ENCODE peak calls at places on chromosomes 13 and 19, in seven cellular contexts. T is SK-N-SH, B is PC-3, M is neural progenitor cell, W is GM23248, K is OCI-LY7, P is HCT116. Q is an unnamed sample.

GRCh38 chr19:55546822-55547614 is 1.7 kb upstream of the SBK3 start:
- DNase-seq in T (no peak), B (peak), M (peak), W (peak), K (no peak), P (no peak), Q (peak)

GRCh38 chr19:39138221-39139211 is 12.9 kb downstream of the PAK4 start:
- DNase-seq in T (peak), B (no peak), M (no peak), W (no peak), K (no peak), P (no peak), Q (no peak)

GRCh38 chr13:30593001-30593400 is 24.7 kb upstream of the USPL1 start:
- DNase-seq in T (no peak), B (no peak), M (no peak), W (no peak), K (no peak), P (no peak), Q (no peak)

GRCh38 chr19:47601180-47601904 is 7.6 kb upstream of the BICRA start:
- DNase-seq in T (no peak), B (peak), M (no peak), W (peak), K (peak), P (no peak), Q (no peak)

GRCh38 chr13:75430618-75431209 is 51.3 kb downstream of the TBC1D4 start:
- DNase-seq in T (no peak), B (no peak), M (no peak), W (no peak), K (no peak), P (no peak), Q (no peak)

GRCh38 chr13:100892981-100893380 is 218.4 kb upstream of the TMTC4 start:
- DNase-seq in T (no peak), B (no peak), M (no peak), W (no peak), K (no peak), P (no peak), Q (no peak)

GRCh38 chr13:23325191-23325590 is 108.3 kb downstream of the SACS start:
- DNase-seq in T (no peak), B (no peak), M (no peak), W (no peak), K (no peak), P (no peak), Q (no peak)

GRCh38 chr19:38231918-38232317 is 7.9 kb upstream of the DPF1 start:
- DNase-seq in T (no peak), B (no peak), M (no peak), W (no peak), K (no peak), P (no peak), Q (no peak)

GRCh38 chr13:33918199-33918932 is 100.4 kb downstream of the RFC3 start:
- DNase-seq in T (no peak), B (peak), M (peak), W (peak), K (no peak), P (no peak), Q (no peak)

GRCh38 chr19:41882568-41883462 is at the start of gene ARHGEF1:
- DNase-seq in T (peak), B (peak), M (peak), W (peak), K (peak), P (no peak), Q (peak)

GRCh38 chr19:40810160-40810559 is 11.2 kb downstream of the EGLN2 start:
- DNase-seq in T (no peak), B (no peak), M (no peak), W (no peak), K (no peak), P (no peak), Q (no peak)

GRCh38 chr19:3580156-3580955 is 4.9 kb upstream of the GIPC3 start:
- DNase-seq in T (no peak), B (peak), M (no peak), W (peak), K (no peak), P (no peak), Q (no peak)

GRCh38 chr13:71378992-71379905 is 487.8 kb downstream of the DACH1 start:
- DNase-seq in T (no peak), B (peak), M (no peak), W (no peak), K (no peak), P (no peak), Q (no peak)

GRCh38 chr13:64397699-64398098 is 2832.4 kb downstream of the PCDH9 start:
- DNase-seq in T (no peak), B (peak), M (no peak), W (no peak), K (no peak), P (no peak), Q (no peak)

GRCh38 chr19:55352040-55352439 is 2.5 kb downstream of the COX6B2 start:
- DNase-seq in T (no peak), B (peak), M (no peak), W (no peak), K (no peak), P (peak), Q (no peak)

GRCh38 chr13:82627183-82627582 is 1255.1 kb downstream of the SLITRK1 start:
- DNase-seq in T (no peak), B (peak), M (no peak), W (peak), K (no peak), P (no peak), Q (no peak)

GRCh38 chr19:11418518-11419506 is at the start of gene RGL3:
- DNase-seq in T (peak), B (peak), M (peak), W (peak), K (no peak), P (no peak), Q (peak)

GRCh38 chr19:3783660-3784584 is 2.3 kb downstream of the MATK start:
- DNase-seq in T (peak), B (peak), M (peak), W (no peak), K (no peak), P (no peak), Q (peak)

GRCh38 chr19:511101-511841 is 4.0 kb downstream of the TPGS1 start:
- DNase-seq in T (no peak), B (no peak), M (peak), W (peak), K (peak), P (peak), Q (no peak)

GRCh38 chr19:48415395-48415794 is 21.9 kb downstream of the GRIN2D start:
- DNase-seq in T (peak), B (peak), M (peak), W (peak), K (peak), P (peak), Q (peak)

GRCh38 chr19:7644550-7644877 is 7.6 kb downstream of the STXBP2 start:
- DNase-seq in T (peak), B (no peak), M (no peak), W (no peak), K (no peak), P (no peak), Q (no peak)

GRCh38 chr19:46049597-46049996 is 8.8 kb upstream of the IGFL4 start:
- DNase-seq in T (no peak), B (no peak), M (no peak), W (no peak), K (peak), P (no peak), Q (peak)

GRCh38 chr13:28373803-28374202 is 121.1 kb downstream of the FLT1 start:
- DNase-seq in T (no peak), B (no peak), M (no peak), W (no peak), K (no peak), P (no peak), Q (no peak)

GRCh38 chr19:34365463-34366401 is 736 bp downstream of the GPI start:
- DNase-seq in T (peak), B (peak), M (peak), W (peak), K (peak), P (no peak), Q (peak)

GRCh38 chr13:90008707-90009149 is 1338.8 kb upstream of the MIR17HG start:
- DNase-seq in T (no peak), B (no peak), M (peak), W (no peak), K (no peak), P (no peak), Q (peak)

GRCh38 chr19:3095375-3096191 is 1.4 kb downstream of the GNA11 start:
- DNase-seq in T (no peak), B (peak), M (peak), W (peak), K (no peak), P (no peak), Q (peak)

GRCh38 chr13:89514534-89515312 is 1832.8 kb upstream of the MIR17HG start:
- DNase-seq in T (no peak), B (peak), M (peak), W (peak), K (no peak), P (no peak), Q (peak)

GRCh38 chr19:46859637-46860124 is 1.1 kb upstream of the ARHGAP35 start:
- DNase-seq in T (peak), B (peak), M (no peak), W (peak), K (no peak), P (no peak), Q (no peak)

GRCh38 chr19:47230921-47231214 is at the start of gene BBC3:
- DNase-seq in T (no peak), B (no peak), M (no peak), W (no peak), K (no peak), P (no peak), Q (no peak)

GRCh38 chr13:79246575-79246949 is 159.5 kb downstream of the RBM26 start:
- DNase-seq in T (no peak), B (peak), M (no peak), W (no peak), K (peak), P (no peak), Q (no peak)

GRCh38 chr19:14383556-14383897 is 2.3 kb downstream of the ADGRE5 start:
- DNase-seq in T (no peak), B (peak), M (no peak), W (peak), K (no peak), P (no peak), Q (no peak)

GRCh38 chr19:16588089-16588823 is 16.0 kb upstream of the SLC35E1 start:
- DNase-seq in T (peak), B (no peak), M (no peak), W (no peak), K (peak), P (no peak), Q (peak)

GRCh38 chr19:35206379-35206778 is 22.2 kb downstream of the FAM187B start:
- DNase-seq in T (no peak), B (no peak), M (no peak), W (no peak), K (peak), P (no peak), Q (no peak)

GRCh38 chr19:38483016-38483630 is 49.6 kb downstream of the RYR1 start:
- DNase-seq in T (peak), B (no peak), M (no peak), W (no peak), K (no peak), P (no peak), Q (no peak)

GRCh38 chr13:96075953-96076543 is 13.9 kb upstream of the HS6ST3 start:
- DNase-seq in T (peak), B (peak), M (no peak), W (peak), K (peak), P (no peak), Q (peak)

GRCh38 chr13:100887729-100888151 is 213.1 kb upstream of the TMTC4 start:
- DNase-seq in T (no peak), B (peak), M (no peak), W (peak), K (no peak), P (no peak), Q (no peak)

DNA sequence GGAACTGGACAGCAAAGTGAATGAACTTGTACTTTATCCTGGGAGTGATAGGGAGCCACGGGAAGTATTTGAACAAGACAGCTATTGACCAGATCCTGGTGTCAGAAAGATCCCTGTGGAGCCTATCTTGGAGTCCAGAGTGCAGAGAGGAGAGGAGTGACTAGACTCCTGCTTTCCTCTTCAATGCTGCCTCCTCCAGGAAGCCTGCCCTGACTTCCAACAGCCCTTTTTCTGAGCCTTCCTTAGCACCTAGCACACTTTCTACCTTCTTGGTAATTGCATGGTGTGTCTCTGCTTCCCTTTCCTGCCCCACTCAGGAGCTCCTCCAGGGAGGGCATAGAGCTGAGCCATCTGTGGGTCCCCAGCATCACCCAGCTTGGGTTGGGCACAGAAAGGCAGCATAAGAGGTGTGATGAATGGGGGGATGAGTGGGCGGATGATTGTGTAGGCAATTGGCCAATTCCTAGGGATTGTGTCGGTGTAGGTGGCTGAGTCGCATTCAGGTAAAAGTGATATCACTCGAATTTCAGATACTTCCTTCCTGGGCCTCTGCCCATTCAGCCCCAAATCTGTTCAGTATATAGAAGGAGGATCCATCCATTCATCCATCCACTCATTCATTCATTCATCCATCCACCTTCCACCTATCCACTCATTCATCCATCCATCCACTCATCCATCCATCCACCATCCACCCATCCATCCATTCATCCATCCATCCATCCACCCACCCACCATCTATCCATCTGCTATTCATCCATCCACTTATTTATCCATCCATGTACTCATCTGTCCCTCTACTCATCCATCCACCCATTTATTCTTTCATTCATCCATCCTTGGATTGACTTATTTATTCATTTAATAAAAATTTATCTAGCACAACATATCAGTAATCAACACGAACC is 26.9 kb downstream of the CYP4F22 start:
- DNase-seq in T (no peak), B (no peak), M (no peak), W (no peak), K (no peak), P (no peak), Q (no peak)
- TF ChIP-seq EZH2phosphoT487 in T (no peak), B (no peak), M (no peak), W (no peak), K (no peak), P (no peak), Q (no peak)

GRCh38 chr13:51938454-51938853 is 72.8 kb downstream of the ATP7B start:
- DNase-seq in T (no peak), B (no peak), M (no peak), W (no peak), K (no peak), P (no peak), Q (no peak)
- TF ChIP-seq EZH2phosphoT487 in T (no peak), B (no peak), M (no peak), W (no peak), K (no peak), P (no peak), Q (no peak)

DNA sequence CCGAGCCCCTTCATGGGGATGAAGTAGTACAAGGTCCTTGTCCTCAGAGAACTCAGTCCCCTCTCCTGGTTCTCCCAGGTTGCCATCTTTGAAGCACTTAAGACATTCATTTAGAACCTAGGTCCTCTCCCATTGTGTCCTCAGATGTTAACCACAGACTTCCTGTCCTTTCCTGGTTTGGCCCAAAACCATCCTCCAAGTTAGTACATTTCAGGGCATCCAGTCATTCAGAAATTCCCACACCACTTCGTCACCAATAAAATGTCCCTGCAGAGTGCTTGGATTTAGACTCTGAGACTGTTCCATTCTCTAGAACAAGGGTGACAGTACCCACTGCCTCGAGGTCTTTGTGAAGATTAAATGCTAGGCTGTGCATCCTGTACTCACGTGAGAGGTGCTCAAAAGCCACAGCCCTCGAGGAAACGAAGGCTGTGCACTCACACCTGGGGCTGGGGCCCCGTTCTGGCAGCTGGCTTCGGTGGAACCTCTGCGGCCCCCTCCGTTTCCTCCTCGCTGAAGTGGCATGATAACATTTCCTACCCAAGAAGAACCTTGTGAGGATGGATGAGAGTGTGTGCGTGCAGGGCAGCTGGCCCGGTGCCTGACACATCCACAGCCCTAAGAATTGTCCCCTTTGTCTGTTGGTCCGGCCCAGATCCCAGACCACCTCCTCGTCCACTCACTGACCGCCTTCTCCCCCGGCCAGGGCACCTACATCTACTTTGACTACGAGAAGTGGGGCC is 4.7 kb downstream of the LENG1 start:
- DNase-seq in T (no peak), B (no peak), M (no peak), W (peak), K (no peak), P (no peak), Q (no peak)
- TF ChIP-seq EZH2phosphoT487 in T (no peak), B (no peak), M (no peak), W (no peak), K (no peak), P (no peak), Q (no peak)

GRCh38 chr19:28469544-28469943 is 743.4 kb downstream of the UQCRFS1 start:
- DNase-seq in T (no peak), B (no peak), M (no peak), W (no peak), K (no peak), P (no peak), Q (no peak)

GRCh38 chr19:28465317-28466086 is 747.4 kb downstream of the UQCRFS1 start:
- DNase-seq in T (no peak), B (no peak), M (no peak), W (peak), K (peak), P (no peak), Q (no peak)

GRCh38 chr19:28468701-28469459 is 744.1 kb downstream of the UQCRFS1 start:
- DNase-seq in T (no peak), B (peak), M (peak), W (peak), K (peak), P (no peak), Q (peak)

GRCh38 chr19:28463493-28464053 is 749.4 kb downstream of the UQCRFS1 start:
- DNase-seq in T (no peak), B (no peak), M (no peak), W (no peak), K (no peak), P (no peak), Q (no peak)

GRCh38 chr19:28466107-28467045 is 746.6 kb downstream of the UQCRFS1 start:
- DNase-seq in T (peak), B (peak), M (peak), W (peak), K (peak), P (no peak), Q (peak)
- TF ChIP-seq EZH2phosphoT487 in T (no peak), B (no peak), M (no peak), W (no peak), K (no peak), P (no peak), Q (no peak)

GRCh38 chr13:49098198-49098597 is 121.9 kb upstream of the MLNR start:
- DNase-seq in T (peak), B (peak), M (no peak), W (peak), K (no peak), P (peak), Q (no peak)
- TF ChIP-seq EZH2phosphoT487 in T (no peak), B (no peak), M (no peak), W (no peak), K (no peak), P (no peak), Q (no peak)

DNA sequence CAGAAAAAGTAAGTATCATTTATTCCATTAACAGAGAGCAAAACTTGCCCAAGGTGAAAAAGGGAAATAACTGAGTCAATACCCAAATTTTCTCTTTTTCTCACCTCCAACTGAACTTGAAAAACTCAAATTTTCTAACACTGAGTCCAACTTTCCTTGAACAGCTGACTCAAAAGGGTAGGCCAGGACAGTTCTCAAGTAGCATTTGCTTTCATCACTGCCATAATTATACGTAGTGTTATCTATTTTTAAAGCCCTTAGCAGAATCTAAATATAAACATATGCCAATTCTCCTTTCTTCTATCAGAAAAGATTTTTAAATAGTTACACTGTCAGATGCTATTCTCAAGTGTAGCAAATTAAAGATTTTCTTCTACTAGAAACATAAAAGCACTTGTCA is 3.5 kb downstream of the N4BP2L2 start:
- DNase-seq in T (no peak), B (no peak), M (no peak), W (peak), K (no peak), P (no peak), Q (no peak)
- TF ChIP-seq EZH2phosphoT487 in T (no peak), B (no peak), M (no peak), W (no peak), K (no peak), P (no peak), Q (no peak)

GRCh38 chr19:1931445-1931844 is 9.5 kb upstream of the CSNK1G2 start:
- DNase-seq in T (no peak), B (no peak), M (no peak), W (no peak), K (no peak), P (no peak), Q (no peak)

GRCh38 chr19:1933942-1934341 is 7.0 kb upstream of the CSNK1G2 start:
- DNase-seq in T (no peak), B (no peak), M (no peak), W (no peak), K (no peak), P (no peak), Q (no peak)

GRCh38 chr19:1935484-1936208 is 5.3 kb upstream of the CSNK1G2 start:
- DNase-seq in T (no peak), B (peak), M (no peak), W (peak), K (peak), P (peak), Q (peak)

GRCh38 chr19:1932395-1932794 is 8.6 kb upstream of the CSNK1G2 start:
- DNase-seq in T (no peak), B (no peak), M (no peak), W (no peak), K (no peak), P (no peak), Q (no peak)

GRCh38 chr19:1933245-1933644 is 7.7 kb upstream of the CSNK1G2 start:
- DNase-seq in T (no peak), B (no peak), M (no peak), W (no peak), K (no peak), P (no peak), Q (no peak)
- TF ChIP-seq EZH2phosphoT487 in T (no peak), B (no peak), M (no peak), W (no peak), K (no peak), P (no peak), Q (no peak)

GRCh38 chr13:83691966-83692365 is 190.3 kb downstream of the SLITRK1 start:
- DNase-seq in T (no peak), B (no peak), M (no peak), W (peak), K (no peak), P (no peak), Q (no peak)
- TF ChIP-seq EZH2phosphoT487 in T (no peak), B (no peak), M (no peak), W (no peak), K (no peak), P (no peak), Q (no peak)

GRCh38 chr13:114202581-114202980 is 23.5 kb downstream of the CFAP97D2 start:
- DNase-seq in T (no peak), B (no peak), M (no peak), W (no peak), K (no peak), P (no peak), Q (no peak)
- TF ChIP-seq EZH2phosphoT487 in T (no peak), B (no peak), M (no peak), W (no peak), K (no peak), P (no peak), Q (no peak)

Q was measured in GM23338.